ENCODE peak calls at places on chromosomes 12 and 14, in six cellular contexts. P is activated CD8-positive, alpha-beta memory T cell treated with anti-CD3 and anti-CD28 coated beads for 4 hours; D is Right ventricle myocardium superior; O is astrocyte; S is Peyer's patch; G is choroid plexus epithelial cell. I is an unnamed sample.

GRCh38 chr12:66647034-66647691 is 31.7 kb downstream of the GRIP1 start:
- DNase-seq in P (no peak), D (no peak), O (peak), S (no peak), G (peak), I (no peak)

GRCh38 chr12:9256341-9256740 is 48.1 kb upstream of the PZP start:
- DNase-seq in P (no peak), D (no peak), O (no peak), S (no peak), G (no peak), I (no peak)

GRCh38 chr12:30450872-30451271 is 244.8 kb downstream of the IPO8 start:
- DNase-seq in P (no peak), D (no peak), O (peak), S (no peak), G (no peak), I (no peak)

GRCh38 chr14:26930576-26930975 is 332.7 kb upstream of the NOVA1 start:
- DNase-seq in P (no peak), D (no peak), O (no peak), S (no peak), G (no peak), I (no peak)

GRCh38 chr12:121233628-121234020 is 23.7 kb downstream of the P2RX4 start:
- DNase-seq in P (no peak), D (no peak), O (no peak), S (no peak), G (no peak), I (no peak)

GRCh38 chr12:54975272-54975671 is 9.3 kb downstream of the TESPA1 start:
- DNase-seq in P (no peak), D (no peak), O (no peak), S (no peak), G (no peak), I (no peak)

GRCh38 chr12:42422785-42423184 is 96.8 kb downstream of the PPHLN1 start:
- DNase-seq in P (no peak), D (no peak), O (no peak), S (no peak), G (peak), I (no peak)

GRCh38 chr14:61218765-61219164 is 62.4 kb downstream of the TMEM30B start:
- DNase-seq in P (no peak), D (peak), O (no peak), S (no peak), G (no peak), I (no peak)

GRCh38 chr14:55123101-55123500 is 6.0 kb upstream of the LGALS3 start:
- DNase-seq in P (no peak), D (no peak), O (peak), S (no peak), G (peak), I (no peak)

GRCh38 chr14:90451953-90452352 is 55.1 kb downstream of the CALM1 start:
- DNase-seq in P (no peak), D (no peak), O (no peak), S (no peak), G (no peak), I (no peak)

GRCh38 chr12:120696599-120696998 is 9.7 kb downstream of the MLEC start:
- DNase-seq in P (no peak), D (no peak), O (no peak), S (no peak), G (no peak), I (no peak)

GRCh38 chr14:70268760-70269159 is 80.0 kb upstream of the SLC8A3 start:
- DNase-seq in P (no peak), D (no peak), O (no peak), S (no peak), G (no peak), I (no peak)

GRCh38 chr12:65962921-65963883 is 138.9 kb downstream of the HMGA2 start:
- DNase-seq in P (no peak), D (peak), O (peak), S (peak), G (no peak), I (no peak)

GRCh38 chr12:108786450-108786849 is 55.1 kb upstream of the CORO1C start:
- DNase-seq in P (no peak), D (no peak), O (no peak), S (no peak), G (no peak), I (no peak)

GRCh38 chr12:105946541-105946940 is 192.2 kb downstream of the NUAK1 start:
- DNase-seq in P (no peak), D (peak), O (peak), S (no peak), G (peak), I (no peak)

GRCh38 chr12:105334001-105334400 is 3.5 kb downstream of the C12orf75 start:
- DNase-seq in P (no peak), D (no peak), O (peak), S (no peak), G (peak), I (no peak)

GRCh38 chr14:69620211-69620611 is 8.8 kb downstream of the SUSD6 start:
- DNase-seq in P (no peak), D (no peak), O (peak), S (no peak), G (no peak), I (no peak)

GRCh38 chr12:97396989-97397388 is 65.6 kb upstream of the RMST start:
- DNase-seq in P (no peak), D (no peak), O (no peak), S (no peak), G (no peak), I (no peak)

GRCh38 chr14:64654072-64654899 is 49.9 kb upstream of the PLEKHG3 start:
- DNase-seq in P (no peak), D (no peak), O (peak), S (no peak), G (peak), I (peak)

GRCh38 chr12:50677858-50678257 is 86.0 kb upstream of the ATF1 start:
- DNase-seq in P (no peak), D (no peak), O (peak), S (no peak), G (no peak), I (no peak)

GRCh38 chr12:54429014-54429471 is 10.0 kb upstream of the ITGA5 start:
- DNase-seq in P (no peak), D (no peak), O (no peak), S (no peak), G (no peak), I (no peak)

GRCh38 chr12:124386059-124386458 is 91.2 kb downstream of the RFLNA start:
- DNase-seq in P (no peak), D (peak), O (peak), S (no peak), G (peak), I (no peak)

GRCh38 chr14:77315115-77315944 is 5.4 kb downstream of the POMT2 start:
- DNase-seq in P (no peak), D (no peak), O (no peak), S (no peak), G (no peak), I (no peak)

GRCh38 chr12:96094201-96094600 is 58.8 kb upstream of the LTA4H start:
- DNase-seq in P (no peak), D (no peak), O (no peak), S (no peak), G (peak), I (no peak)

GRCh38 chr12:47088021-47088944 is 8.5 kb upstream of the AMIGO2 start:
- DNase-seq in P (no peak), D (no peak), O (peak), S (no peak), G (peak), I (no peak)

GRCh38 chr14:35287481-35288013 is 4.6 kb upstream of the PSMA6 start:
- DNase-seq in P (no peak), D (no peak), O (peak), S (peak), G (no peak), I (no peak)

GRCh38 chr12:109739747-109740693 is 26.4 kb downstream of the FAM222A start:
- DNase-seq in P (no peak), D (peak), O (no peak), S (peak), G (no peak), I (no peak)

GRCh38 chr14:85607571-85608219 is 77.8 kb downstream of the FLRT2 start:
- DNase-seq in P (no peak), D (no peak), O (peak), S (no peak), G (peak), I (no peak)

GRCh38 chr12:5996459-5996858 is 51.4 kb upstream of the ANO2 start:
- DNase-seq in P (no peak), D (no peak), O (no peak), S (no peak), G (no peak), I (no peak)